ENCODE peak calls at places on chromosomes 16 and 17, in five cellular contexts. U is CD4-positive, alpha-beta T cell; I is endothelial cell of umbilical vein; D is WTC11; K is OCI-LY7. G is an unnamed sample.

GRCh38 chr17:40460585-40460975 is 17.3 kb downstream of the IGFBP4 start:
- DNase-seq in U (no peak), I (no peak), D (no peak), K (no peak), G (no peak)

GRCh38 chr16:83983491-83983890 is 15.4 kb downstream of the NECAB2 start:
- DNase-seq in U (no peak), I (no peak), D (no peak), K (no peak), G (no peak)

GRCh38 chr16:86227801-86228200 is 282.5 kb upstream of the FOXF1 start:
- DNase-seq in U (no peak), I (no peak), D (no peak), K (no peak), G (no peak)

GRCh38 chr17:7825206-7825980 is 8.6 kb upstream of the KDM6B start:
- DNase-seq in U (no peak), I (no peak), D (no peak), K (no peak), G (no peak)

GRCh38 chr16:81142864-81143263 is 46.7 kb upstream of the GCSH start:
- DNase-seq in U (no peak), I (no peak), D (no peak), K (no peak), G (no peak)

GRCh38 chr17:50931003-50931878 is 65.1 kb upstream of the TOB1 start:
- DNase-seq in U (peak; percentile 31), I (peak; percentile 82), D (peak; percentile 74), K (peak; percentile 74), G (peak; percentile 62)

GRCh38 chr16:84277244-84277823 is 17.3 kb upstream of the WFDC1 start:
- DNase-seq in U (peak; percentile 72), I (peak; percentile 54), D (peak; percentile 83), K (peak; percentile 67), G (peak; percentile 84)

GRCh38 chr16:21590791-21591190 is 8.6 kb upstream of the METTL9 start:
- DNase-seq in U (no peak), I (no peak), D (no peak), K (no peak), G (no peak)

GRCh38 chr17:73010414-73010813 is 82.1 kb downstream of the SLC39A11 start:
- DNase-seq in U (no peak), I (peak; percentile 14), D (no peak), K (no peak), G (no peak)

GRCh38 chr17:79778504-79779087 is 648 bp downstream of the CBX2 start:
- DNase-seq in U (no peak), I (no peak), D (peak; percentile 64), K (peak; percentile 65), G (peak; percentile 60)

GRCh38 chr17:41498276-41498675 is 7.1 kb downstream of the KRT13 start:
- DNase-seq in U (no peak), I (no peak), D (no peak), K (no peak), G (no peak)

GRCh38 chr17:39018267-39019134 is 51.3 kb upstream of the FBXO47 start:
- DNase-seq in U (no peak), I (peak; percentile 30), D (no peak), K (peak; percentile 53), G (no peak)

GRCh38 chr16:1189455-1189854 is 35.6 kb downstream of the TPSG1 start:
- DNase-seq in U (no peak), I (no peak), D (no peak), K (no peak), G (no peak)

GRCh38 chr16:68444058-68444657 is 4.2 kb downstream of the SMPD3 start:
- DNase-seq in U (no peak), I (peak; percentile 44), D (peak; percentile 76), K (no peak), G (peak; percentile 87)

GRCh38 chr17:6536566-6537065 is 19.7 kb downstream of the PITPNM3 start:
- DNase-seq in U (no peak), I (no peak), D (no peak), K (no peak), G (no peak)

GRCh38 chr16:77993586-77993985 is 28.8 kb upstream of the CLEC3A start:
- DNase-seq in U (no peak), I (no peak), D (no peak), K (no peak), G (no peak)

GRCh38 chr16:3112058-3112880 is at the start of gene ZNF205:
- DNase-seq in U (no peak), I (peak; percentile 61), D (peak; percentile 88), K (no peak), G (peak; percentile 81)

GRCh38 chr16:57955572-57955971 is 15.4 kb downstream of the CNGB1 start:
- DNase-seq in U (no peak), I (no peak), D (no peak), K (no peak), G (no peak)

GRCh38 chr17:8438441-8438840 is 2.8 kb downstream of the NDEL1 start:
- DNase-seq in U (no peak), I (no peak), D (no peak), K (no peak), G (no peak)

GRCh38 chr16:14449790-14450463 is 180.1 kb downstream of the PARN start:
- DNase-seq in U (no peak), I (no peak), D (no peak), K (no peak), G (no peak)

GRCh38 chr17:302300-302698 is 50.3 kb downstream of the RPH3AL start:
- DNase-seq in U (no peak), I (no peak), D (no peak), K (no peak), G (no peak)

GRCh38 chr16:64122177-64122576 is 999.7 kb downstream of the CDH11 start:
- DNase-seq in U (no peak), I (peak; percentile 44), D (no peak), K (no peak), G (no peak)

GRCh38 chr16:81888520-81889394 is 109.7 kb downstream of the PLCG2 start:
- DNase-seq in U (no peak), I (no peak), D (no peak), K (no peak), G (no peak)

GRCh38 chr16:55370762-55371482 is 46.9 kb downstream of the IRX6 start:
- DNase-seq in U (no peak), I (no peak), D (peak; percentile 73), K (no peak), G (peak; percentile 68)

GRCh38 chr16:84281077-84281476 is 13.6 kb upstream of the WFDC1 start:
- DNase-seq in U (no peak), I (no peak), D (peak; percentile 40), K (peak; percentile 56), G (no peak)

GRCh38 chr16:3646348-3646920 is 8.1 kb upstream of the DNASE1 start:
- DNase-seq in U (no peak), I (peak; percentile 80), D (no peak), K (no peak), G (no peak)

GRCh38 chr16:81321039-81321438 is 6.3 kb downstream of the GAN start:
- DNase-seq in U (no peak), I (no peak), D (no peak), K (no peak), G (no peak)

DNA sequence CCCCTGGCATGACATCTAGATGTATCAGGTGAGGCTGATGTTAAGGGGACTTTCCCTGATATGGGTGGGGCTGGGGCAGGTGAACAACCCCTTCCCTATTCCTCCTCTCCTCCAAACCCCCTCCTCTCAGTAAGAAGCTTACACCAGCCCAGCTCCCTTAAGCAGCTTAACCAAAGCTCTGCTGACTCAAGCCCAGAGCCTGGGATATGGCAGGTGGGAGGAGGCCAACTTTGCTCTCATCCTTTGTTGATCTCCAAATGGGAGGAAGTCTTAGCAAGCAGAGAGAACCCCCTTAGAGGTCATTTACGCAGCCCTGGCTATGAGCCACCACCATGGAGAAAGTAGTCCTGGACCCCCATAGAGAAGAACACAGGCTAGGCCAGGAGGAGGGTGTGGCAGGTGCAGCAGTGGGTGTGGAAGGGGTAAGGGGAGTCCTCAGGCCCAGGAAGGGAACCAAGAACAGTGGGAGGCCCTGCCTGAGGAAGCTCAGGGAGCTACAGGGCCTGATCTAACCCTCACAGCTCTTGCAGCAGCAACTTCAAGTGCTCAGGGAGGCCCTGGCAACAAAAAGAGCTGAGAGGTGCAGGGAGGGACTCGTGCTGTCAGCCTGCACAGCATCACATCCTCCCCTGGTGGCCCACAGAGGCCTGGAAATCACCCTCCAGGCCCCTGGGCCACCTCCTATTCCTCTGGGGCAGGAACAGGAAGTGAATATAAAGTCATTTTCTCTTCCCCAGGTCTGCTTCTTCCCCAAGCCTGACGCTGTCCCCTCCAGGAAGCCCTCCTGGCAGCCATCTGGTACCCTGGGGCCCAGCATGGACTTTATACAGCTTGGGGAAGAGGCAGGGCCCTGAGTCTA is 2.9 kb downstream of the UNC119 start:
- DNase-seq in U (peak; percentile 45), I (no peak), D (no peak), K (peak; percentile 51), G (no peak)
- TF ChIP-seq CTCF in U (no peak), I (no peak), D (no peak), K (no peak), G (no peak)

GRCh38 chr17:17851603-17852002 is 14.8 kb upstream of the SREBF1 start:
- DNase-seq in U (no peak), I (no peak), D (no peak), K (no peak), G (no peak)

GRCh38 chr17:17851101-17851500 is 14.3 kb upstream of the SREBF1 start:
- DNase-seq in U (no peak), I (no peak), D (no peak), K (no peak), G (no peak)

GRCh38 chr17:17849147-17849820 is 12.5 kb upstream of the SREBF1 start:
- DNase-seq in U (peak; percentile 81), I (no peak), D (no peak), K (no peak), G (no peak)

GRCh38 chr17:17848311-17848710 is 11.5 kb upstream of the SREBF1 start:
- DNase-seq in U (no peak), I (no peak), D (no peak), K (no peak), G (no peak)

GRCh38 chr17:17849863-17850373 is 13.1 kb upstream of the SREBF1 start:
- DNase-seq in U (peak; percentile 47), I (peak; percentile 46), D (no peak), K (peak; percentile 85), G (no peak)
- TF ChIP-seq CTCF in U (peak; percentile 21), I (peak; percentile 23), D (no peak), K (peak; percentile 68), G (no peak)

GRCh38 chr17:81906476-81907218 is 4.6 kb downstream of the PCYT2 start:
- DNase-seq in U (no peak), I (no peak), D (peak; percentile 60), K (peak; percentile 61), G (no peak)
- TF ChIP-seq CTCF in U (no peak), I (no peak), D (no peak), K (peak; percentile 71), G (no peak)

DNA sequence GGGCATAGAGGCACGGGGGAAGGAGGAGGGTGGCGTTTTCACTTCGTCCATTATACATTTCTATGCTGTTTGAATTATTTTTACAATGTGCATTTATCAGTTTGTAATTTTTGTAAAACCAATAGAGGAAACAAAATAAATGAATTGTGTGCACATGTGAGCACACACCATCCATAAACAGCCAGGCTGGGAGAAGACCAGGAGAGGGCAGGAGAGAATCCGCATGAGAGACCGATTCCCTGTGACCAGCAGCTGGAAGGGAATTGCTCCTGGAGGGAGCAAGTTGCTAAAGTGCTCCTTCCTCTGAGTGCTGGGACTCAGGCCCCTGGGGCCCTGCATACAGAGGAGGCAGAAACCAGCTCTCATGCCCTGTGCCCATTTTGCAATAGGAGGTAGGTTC is 126.0 kb downstream of the ABCC12 start:
- DNase-seq in U (no peak), I (no peak), D (no peak), K (no peak), G (no peak)
- TF ChIP-seq CTCF in U (no peak), I (no peak), D (no peak), K (no peak), G (no peak)